ENCODE peak calls at places on chromosomes 1 and 21, in four cellular contexts. X, S, V and J are unnamed samples.

GRCh38 chr21:45577806-45578801 is 35.9 kb upstream of the SLC19A1 start:
- DNase-seq in X (no peak), S (no peak), V (no peak), J (no peak)

GRCh38 chr1:1967151-1967550 is 36.4 kb downstream of the CFAP74 start:
- DNase-seq in X (no peak), S (no peak), V (no peak), J (no peak)

GRCh38 chr1:86207323-86207722 is 50.8 kb upstream of the COL24A1 start:
- DNase-seq in X (peak), S (no peak), V (no peak), J (peak)

GRCh38 chr1:41093826-41094225 is 72.3 kb upstream of the SLFNL1 start:
- DNase-seq in X (no peak), S (no peak), V (no peak), J (no peak)

GRCh38 chr1:21312407-21312992 is 22.2 kb upstream of the ECE1 start:
- DNase-seq in X (no peak), S (no peak), V (no peak), J (no peak)

GRCh38 chr1:156051011-156051725 is 2.4 kb downstream of the UBQLN4 start:
- DNase-seq in X (no peak), S (no peak), V (peak), J (no peak)

GRCh38 chr21:29514652-29515247 is 216.0 kb downstream of the BACH1 start:
- DNase-seq in X (no peak), S (no peak), V (no peak), J (no peak)

GRCh38 chr1:27358038-27358927 is 8.5 kb downstream of the MAP3K6 start:
- DNase-seq in X (no peak), S (no peak), V (no peak), J (no peak)

GRCh38 chr1:43319288-43319687 is 18.3 kb upstream of the MPL start:
- DNase-seq in X (no peak), S (no peak), V (no peak), J (no peak)

GRCh38 chr1:118249641-118250040 is 64.6 kb upstream of the SPAG17 start:
- DNase-seq in X (no peak), S (peak), V (no peak), J (no peak)

GRCh38 chr1:68459796-68460195 is 10.0 kb upstream of the RPE65 start:
- DNase-seq in X (peak), S (no peak), V (no peak), J (no peak)

GRCh38 chr1:93575586-93576271 is 105.9 kb downstream of the BCAR3 start:
- DNase-seq in X (no peak), S (no peak), V (no peak), J (no peak)

GRCh38 chr21:45574691-45575090 is 32.5 kb upstream of the SLC19A1 start:
- DNase-seq in X (no peak), S (no peak), V (no peak), J (no peak)

GRCh38 chr1:2867087-2867425 is 65.6 kb upstream of the TTC34 start:
- DNase-seq in X (no peak), S (no peak), V (no peak), J (no peak)

GRCh38 chr1:13996334-13996733 is 296.3 kb downstream of the PRDM2 start:
- DNase-seq in X (no peak), S (peak), V (no peak), J (no peak)

GRCh38 chr1:93255222-93256079 is 74.9 kb downstream of the CCDC18 start:
- DNase-seq in X (peak), S (no peak), V (no peak), J (peak)

GRCh38 chr1:63264161-63264560 is 58.2 kb upstream of the FOXD3 start:
- DNase-seq in X (no peak), S (peak), V (no peak), J (no peak)

GRCh38 chr1:156383023-156383422 is 14.0 kb downstream of the RHBG start:
- DNase-seq in X (peak), S (peak), V (peak), J (no peak)

GRCh38 chr1:62356257-62356835 is 37.1 kb upstream of the KANK4 start:
- DNase-seq in X (peak), S (no peak), V (no peak), J (peak)

GRCh38 chr1:34825455-34826081 is 32.8 kb downstream of the GJA4 start:
- DNase-seq in X (no peak), S (no peak), V (no peak), J (no peak)

DNA sequence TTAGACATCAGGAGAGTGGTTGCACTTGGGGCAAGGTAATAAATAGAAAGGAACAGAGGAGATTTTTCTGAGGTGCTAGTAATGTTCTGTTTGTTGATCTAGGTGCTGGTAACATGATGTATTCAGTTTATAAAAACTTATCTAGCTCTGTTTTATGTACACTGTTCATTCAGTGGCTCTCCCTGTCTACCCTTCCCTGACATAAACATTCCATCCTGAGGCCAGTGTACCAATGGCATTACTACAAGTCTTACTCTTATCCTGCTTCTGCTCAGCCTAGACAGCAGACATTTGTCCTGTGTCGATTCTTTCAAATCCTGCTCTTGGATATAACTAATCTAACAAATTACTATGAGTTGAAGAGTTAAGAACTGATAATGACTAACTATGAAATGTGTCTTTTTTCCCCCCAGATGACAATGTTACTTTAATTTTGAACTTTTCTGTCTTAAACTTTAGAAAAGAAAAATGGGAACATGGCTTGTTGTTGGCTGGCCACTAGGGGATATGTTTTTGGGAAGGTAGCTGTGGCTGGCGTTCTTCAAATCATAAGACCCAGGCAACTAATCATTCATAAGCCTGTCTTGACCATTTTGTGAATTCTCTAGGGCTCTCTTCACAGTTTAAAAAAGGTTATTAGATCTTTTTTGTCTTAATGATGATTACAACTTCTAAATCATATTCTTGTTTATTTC is 390.9 kb downstream of the PBX1 start:
- DNase-seq in X (no peak), S (peak), V (no peak), J (no peak)
- H3K27ac ChIP-seq in X (no peak), S (no peak), V (no peak), J (no peak)

GRCh38 chr1:190436615-190437014 is 41.0 kb downstream of the BRINP3 start:
- DNase-seq in X (peak), S (no peak), V (no peak), J (peak)
- TF ChIP-seq CTCF in X (peak), S (peak), V (no peak), J (peak)

GRCh38 chr1:212235848-212236247 is 49.4 kb upstream of the PPP2R5A start:
- DNase-seq in X (no peak), S (no peak), V (no peak), J (no peak)
- H3K27ac ChIP-seq in X (no peak), S (no peak), V (peak), J (no peak)

GRCh38 chr1:165527251-165527650 is 16.5 kb upstream of the LRRC52 start:
- DNase-seq in X (no peak), S (no peak), V (no peak), J (no peak)
- TF ChIP-seq CTCF in X (no peak), S (no peak), V (no peak), J (no peak)

DNA sequence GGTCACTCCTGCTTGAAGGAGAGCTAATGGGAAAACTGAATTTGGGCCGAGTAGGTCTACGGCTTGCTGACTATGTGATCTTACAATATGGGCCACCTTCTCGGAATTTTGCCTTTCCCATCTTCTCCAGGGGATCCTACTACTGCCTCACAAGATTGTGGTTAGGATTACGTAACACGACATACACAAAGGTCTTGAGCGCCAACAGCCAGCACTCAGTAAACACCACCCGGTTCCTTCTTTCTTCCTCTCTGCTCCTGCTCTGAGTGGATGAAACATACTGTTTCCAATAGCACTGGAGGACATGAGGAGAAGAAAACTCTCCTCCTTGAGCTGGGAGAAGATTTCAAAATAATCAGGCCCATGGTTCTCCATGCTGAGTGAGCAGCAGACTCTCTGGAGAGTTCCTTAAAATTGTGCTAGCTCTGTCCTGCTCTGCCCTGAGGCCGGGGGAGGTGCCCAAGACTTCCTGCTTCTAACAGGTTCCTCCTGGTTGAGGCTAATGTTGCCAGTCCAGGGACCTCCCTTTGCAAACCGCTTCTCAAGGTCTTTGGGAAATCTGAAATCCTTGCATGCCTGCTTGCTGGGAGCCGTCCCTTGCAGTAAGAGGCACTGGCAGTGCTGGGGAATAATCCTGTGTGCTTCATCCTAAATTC is 29.5 kb upstream of the MX1 start:
- DNase-seq in X (peak), S (peak), V (peak), J (no peak)
- H3K27ac ChIP-seq in X (no peak), S (no peak), V (no peak), J (no peak)